ENCODE peak calls at places on chromosome 5, in nine cellular contexts. B, H, A, Y, K, Q, W, P and T are unnamed samples.

GRCh38 chr5:57007349-57007748 is 55.4 kb upstream of the MIER3 start:
- DNase-seq in W (no peak), H (peak; percentile 32), A (no peak), P (no peak), K (no peak), B (no peak), Q (no peak), Y (no peak), T (no peak)

GRCh38 chr5:81121836-81122235 is 111.3 kb upstream of the CKMT2 start:
- DNase-seq in A (no peak), H (no peak), Q (no peak), P (no peak), Y (no peak), B (no peak), W (no peak), K (no peak), T (no peak)

GRCh38 chr5:77087484-77088291 is 603 bp upstream of the ZBED3 start:
- DNase-seq in A (no peak), B (peak; percentile 54), H (peak; percentile 17), W (no peak), K (no peak), Y (no peak), Q (no peak), P (no peak), T (no peak)

GRCh38 chr5:133467712-133468463 is 144.5 kb downstream of the FSTL4 start:
- DNase-seq in Y (no peak), B (no peak), Q (no peak), H (no peak), A (no peak), P (no peak), W (peak; percentile 21), K (peak; percentile 79), T (no peak)

GRCh38 chr5:173204185-173204979 is 30.6 kb downstream of the NKX2-5 start:
- DNase-seq in P (no peak), W (no peak), H (peak; percentile 70), B (no peak), Q (no peak), K (no peak), Y (peak; percentile 23), A (peak; percentile 38), T (peak; percentile 17)

GRCh38 chr5:61346511-61346910 is 14.5 kb downstream of the ZSWIM6 start:
- DNase-seq in A (no peak), B (no peak), W (no peak), H (no peak), Q (no peak), K (no peak), Y (no peak), P (no peak), T (no peak)

GRCh38 chr5:91125916-91126315 is 257.2 kb downstream of the ARRDC3 start:
- DNase-seq in H (no peak), Q (no peak), B (no peak), A (no peak), K (no peak), Y (no peak), P (no peak), W (no peak), T (no peak)

GRCh38 chr5:40223884-40224402 is 455.8 kb upstream of the PTGER4 start:
- DNase-seq in Q (no peak), A (peak; percentile 65), H (no peak), P (no peak), W (no peak), B (no peak), Y (peak; percentile 58), K (no peak), T (no peak)

GRCh38 chr5:112931473-112931872 is 9.4 kb upstream of the REEP5 start:
- DNase-seq in W (no peak), Q (no peak), B (no peak), A (no peak), P (no peak), Y (no peak), K (no peak), H (no peak), T (no peak)

GRCh38 chr5:13985736-13986418 is 41.4 kb upstream of the DNAH5 start:
- DNase-seq in P (no peak), Q (no peak), K (no peak), H (peak; percentile 35), A (no peak), B (no peak), Y (no peak), W (no peak), T (no peak)

GRCh38 chr5:134493461-134494055 is 31.9 kb upstream of the JADE2 start:
- DNase-seq in A (no peak), H (no peak), B (no peak), K (no peak), Q (no peak), W (no peak), Y (no peak), P (no peak), T (no peak)

GRCh38 chr5:119049824-119050449 is 20.9 kb upstream of the DMXL1 start:
- DNase-seq in Y (no peak), P (no peak), B (no peak), W (no peak), Q (no peak), H (peak; percentile 48), K (no peak), A (no peak), T (no peak)

GRCh38 chr5:73284196-73284795 is 111.3 kb downstream of the TMEM174 start:
- DNase-seq in Y (no peak), B (no peak), H (no peak), K (no peak), W (no peak), A (no peak), P (no peak), Q (no peak), T (no peak)

GRCh38 chr5:139513852-139514485 is 31.4 kb upstream of the STING1 start:
- DNase-seq in A (no peak), Y (no peak), K (no peak), Q (no peak), B (no peak), W (no peak), P (no peak), H (no peak), T (no peak)

GRCh38 chr5:173714551-173715428 is 98.3 kb upstream of the BOD1 start:
- DNase-seq in H (peak; percentile 66), Q (no peak), A (no peak), Y (no peak), W (no peak), P (no peak), B (no peak), K (no peak), T (no peak)

GRCh38 chr5:179374506-179375235 is 29.4 kb upstream of the ADAMTS2 start:
- DNase-seq in W (no peak), K (no peak), P (no peak), A (no peak), B (no peak), Q (no peak), Y (no peak), H (no peak), T (no peak)